ENCODE peak calls at places on chromosomes 3 and 15, in eight cellular contexts. One of them, this sample, is unnamed. For H3K9me3 and H3K27me3, the result is how much of the 10 kb centered on the place peaks cover.

GRCh38 chr3:18424862-18425640 is at the start of gene SATB1:
- DNase-seq in right atrium auricular region: peak
- DNase-seq in left ventricle myocardium inferior: peak
- DNase-seq in colonic mucosa: peak
- DNase-seq in SK-N-SH: peak
- DNase-seq in upper lobe of right lung: peak
- DNase-seq in thyroid gland: peak
- DNase-seq in body of pancreas: peak
- DNase-seq in this sample: peak

GRCh38 chr3:66489577-66489976 is 11.2 kb downstream of the LRIG1 start:
- DNase-seq in right atrium auricular region: no peak
- DNase-seq in left ventricle myocardium inferior: no peak
- DNase-seq in colonic mucosa: no peak
- DNase-seq in SK-N-SH: no peak
- DNase-seq in upper lobe of right lung: no peak
- DNase-seq in thyroid gland: no peak
- DNase-seq in body of pancreas: no peak
- DNase-seq in this sample: no peak

GRCh38 chr15:88613074-88613944 is 7.8 kb upstream of the AEN start:
- DNase-seq in right atrium auricular region: no peak
- DNase-seq in left ventricle myocardium inferior: no peak
- DNase-seq in colonic mucosa: no peak
- DNase-seq in SK-N-SH: no peak
- DNase-seq in upper lobe of right lung: no peak
- DNase-seq in thyroid gland: no peak
- DNase-seq in body of pancreas: no peak
- DNase-seq in this sample: no peak

GRCh38 chr3:183295211-183295610 is 42.2 kb downstream of the B3GNT5 start:
- DNase-seq in right atrium auricular region: no peak
- DNase-seq in left ventricle myocardium inferior: no peak
- DNase-seq in colonic mucosa: no peak
- DNase-seq in SK-N-SH: no peak
- DNase-seq in upper lobe of right lung: no peak
- DNase-seq in thyroid gland: peak
- DNase-seq in body of pancreas: peak
- DNase-seq in this sample: peak

GRCh38 chr3:38998086-38998485 is 53.7 kb downstream of the SCN11A start:
- DNase-seq in right atrium auricular region: no peak
- DNase-seq in left ventricle myocardium inferior: no peak
- DNase-seq in colonic mucosa: no peak
- DNase-seq in SK-N-SH: no peak
- DNase-seq in upper lobe of right lung: no peak
- DNase-seq in thyroid gland: no peak
- DNase-seq in body of pancreas: no peak
- DNase-seq in this sample: no peak

GRCh38 chr15:96165775-96166174 is 164.7 kb upstream of the NR2F2 start:
- DNase-seq in right atrium auricular region: no peak
- DNase-seq in left ventricle myocardium inferior: no peak
- DNase-seq in colonic mucosa: no peak
- DNase-seq in SK-N-SH: no peak
- DNase-seq in upper lobe of right lung: no peak
- DNase-seq in thyroid gland: no peak
- DNase-seq in body of pancreas: no peak
- DNase-seq in this sample: no peak

GRCh38 chr15:44029940-44030568 is 165.0 kb downstream of the FRMD5 start:
- DNase-seq in right atrium auricular region: no peak
- DNase-seq in left ventricle myocardium inferior: no peak
- DNase-seq in colonic mucosa: no peak
- DNase-seq in SK-N-SH: no peak
- DNase-seq in upper lobe of right lung: no peak
- DNase-seq in thyroid gland: no peak
- DNase-seq in body of pancreas: no peak
- DNase-seq in this sample: no peak

GRCh38 chr3:191894406-191894805 is 433.4 kb downstream of the PYDC2 start:
- DNase-seq in right atrium auricular region: no peak
- DNase-seq in left ventricle myocardium inferior: no peak
- DNase-seq in colonic mucosa: no peak
- DNase-seq in SK-N-SH: no peak
- DNase-seq in upper lobe of right lung: no peak
- DNase-seq in thyroid gland: no peak
- DNase-seq in body of pancreas: no peak
- DNase-seq in this sample: no peak

GRCh38 chr15:47812436-47813109 is 95.3 kb downstream of the SEMA6D start:
- DNase-seq in right atrium auricular region: no peak
- DNase-seq in left ventricle myocardium inferior: no peak
- DNase-seq in colonic mucosa: no peak
- DNase-seq in SK-N-SH: no peak
- DNase-seq in upper lobe of right lung: no peak
- DNase-seq in thyroid gland: peak
- DNase-seq in body of pancreas: no peak
- DNase-seq in this sample: no peak

GRCh38 chr15:101043911-101044624 is 124.9 kb downstream of the LRRK1 start:
- DNase-seq in right atrium auricular region: peak
- DNase-seq in left ventricle myocardium inferior: no peak
- DNase-seq in colonic mucosa: peak
- DNase-seq in SK-N-SH: no peak
- DNase-seq in upper lobe of right lung: no peak
- DNase-seq in thyroid gland: no peak
- DNase-seq in body of pancreas: no peak
- DNase-seq in this sample: no peak

GRCh38 chr15:52227456-52227855 is 36.3 kb upstream of the GNB5 start:
- DNase-seq in right atrium auricular region: peak
- DNase-seq in left ventricle myocardium inferior: peak
- DNase-seq in colonic mucosa: peak
- DNase-seq in SK-N-SH: peak
- DNase-seq in upper lobe of right lung: no peak
- DNase-seq in thyroid gland: peak
- DNase-seq in body of pancreas: peak
- DNase-seq in this sample: peak

GRCh38 chr15:80384442-80384841 is 19.7 kb upstream of the ARNT2 start:
- DNase-seq in right atrium auricular region: no peak
- DNase-seq in left ventricle myocardium inferior: no peak
- DNase-seq in colonic mucosa: no peak
- DNase-seq in SK-N-SH: peak
- DNase-seq in upper lobe of right lung: no peak
- DNase-seq in thyroid gland: no peak
- DNase-seq in body of pancreas: no peak
- DNase-seq in this sample: no peak

GRCh38 chr15:78303729-78304486 is 4.5 kb upstream of the SKIC8 start:
- DNase-seq in right atrium auricular region: no peak
- DNase-seq in left ventricle myocardium inferior: no peak
- DNase-seq in colonic mucosa: no peak
- DNase-seq in SK-N-SH: no peak
- DNase-seq in upper lobe of right lung: no peak
- DNase-seq in thyroid gland: no peak
- DNase-seq in body of pancreas: no peak
- DNase-seq in this sample: no peak

GRCh38 chr3:41111011-41111410 is 88.3 kb upstream of the CTNNB1 start:
- DNase-seq in right atrium auricular region: no peak
- DNase-seq in left ventricle myocardium inferior: no peak
- DNase-seq in colonic mucosa: no peak
- DNase-seq in SK-N-SH: no peak
- DNase-seq in upper lobe of right lung: no peak
- DNase-seq in thyroid gland: no peak
- DNase-seq in body of pancreas: no peak
- DNase-seq in this sample: no peak

GRCh38 chr15:68585574-68586273 is 6.9 kb downstream of the CORO2B start:
- DNase-seq in right atrium auricular region: no peak
- DNase-seq in left ventricle myocardium inferior: no peak
- DNase-seq in colonic mucosa: no peak
- DNase-seq in SK-N-SH: no peak
- DNase-seq in upper lobe of right lung: no peak
- DNase-seq in thyroid gland: no peak
- DNase-seq in body of pancreas: no peak
- DNase-seq in this sample: no peak

GRCh38 chr3:157373783-157374182 is 62.9 kb upstream of the PTX3 start:
- DNase-seq in right atrium auricular region: no peak
- DNase-seq in left ventricle myocardium inferior: no peak
- DNase-seq in colonic mucosa: no peak
- DNase-seq in SK-N-SH: no peak
- DNase-seq in upper lobe of right lung: no peak
- DNase-seq in thyroid gland: no peak
- DNase-seq in body of pancreas: no peak
- DNase-seq in this sample: no peak

GRCh38 chr3:42546691-42547213 is 35.0 kb downstream of the SEC22C start:
- DNase-seq in right atrium auricular region: no peak
- DNase-seq in left ventricle myocardium inferior: no peak
- DNase-seq in colonic mucosa: no peak
- DNase-seq in SK-N-SH: no peak
- DNase-seq in upper lobe of right lung: no peak
- DNase-seq in thyroid gland: no peak
- DNase-seq in body of pancreas: no peak
- DNase-seq in this sample: no peak

GRCh38 chr15:101126618-101127502 is 125.0 kb downstream of the CHSY1 start:
- DNase-seq in right atrium auricular region: no peak
- DNase-seq in left ventricle myocardium inferior: no peak
- DNase-seq in colonic mucosa: no peak
- DNase-seq in SK-N-SH: peak
- DNase-seq in upper lobe of right lung: no peak
- DNase-seq in thyroid gland: no peak
- DNase-seq in body of pancreas: no peak
- DNase-seq in this sample: peak

GRCh38 chr3:195169011-195169410 is 101.9 kb downstream of the XXYLT1 start:
- DNase-seq in right atrium auricular region: no peak
- DNase-seq in left ventricle myocardium inferior: no peak
- DNase-seq in colonic mucosa: no peak
- DNase-seq in SK-N-SH: no peak
- DNase-seq in upper lobe of right lung: peak
- DNase-seq in thyroid gland: no peak
- DNase-seq in body of pancreas: no peak
- DNase-seq in this sample: no peak

GRCh38 chr3:159273608-159274007 is 471.8 kb downstream of the MFSD1 start:
- DNase-seq in right atrium auricular region: no peak
- DNase-seq in left ventricle myocardium inferior: peak
- DNase-seq in colonic mucosa: peak
- DNase-seq in SK-N-SH: no peak
- DNase-seq in upper lobe of right lung: no peak
- DNase-seq in thyroid gland: peak
- DNase-seq in body of pancreas: peak
- DNase-seq in this sample: peak
- H3K4me3 ChIP-seq in right atrium auricular region: no peak
- H3K4me3 ChIP-seq in left ventricle myocardium inferior: no peak
- H3K4me3 ChIP-seq in colonic mucosa: no peak
- H3K4me3 ChIP-seq in SK-N-SH: no peak
- H3K4me3 ChIP-seq in upper lobe of right lung: no peak
- H3K4me3 ChIP-seq in thyroid gland: no peak
- H3K4me3 ChIP-seq in body of pancreas: no peak
- H3K4me3 ChIP-seq in this sample: no peak

GRCh38 chr3:74167926-74168325 is 446.5 kb downstream of the CNTN3 start:
- DNase-seq in right atrium auricular region: no peak
- DNase-seq in left ventricle myocardium inferior: no peak
- DNase-seq in colonic mucosa: no peak
- DNase-seq in SK-N-SH: no peak
- DNase-seq in upper lobe of right lung: no peak
- DNase-seq in thyroid gland: no peak
- DNase-seq in body of pancreas: no peak
- DNase-seq in this sample: no peak
- H3K9me3 ChIP-seq in right atrium auricular region: under half
- H3K9me3 ChIP-seq in left ventricle myocardium inferior: under half
- H3K9me3 ChIP-seq in colonic mucosa: under half
- H3K9me3 ChIP-seq in SK-N-SH: under half
- H3K9me3 ChIP-seq in upper lobe of right lung: under half
- H3K9me3 ChIP-seq in thyroid gland: under half
- H3K9me3 ChIP-seq in body of pancreas: under half
- H3K9me3 ChIP-seq in this sample: under half

GRCh38 chr3:97230486-97230885 is 416.1 kb downstream of the EPHA6 start:
- DNase-seq in right atrium auricular region: no peak
- DNase-seq in left ventricle myocardium inferior: no peak
- DNase-seq in colonic mucosa: no peak
- DNase-seq in SK-N-SH: no peak
- DNase-seq in upper lobe of right lung: no peak
- DNase-seq in thyroid gland: no peak
- DNase-seq in body of pancreas: no peak
- DNase-seq in this sample: no peak

GRCh38 chr3:97235611-97236315 is 421.4 kb downstream of the EPHA6 start:
- DNase-seq in right atrium auricular region: no peak
- DNase-seq in left ventricle myocardium inferior: no peak
- DNase-seq in colonic mucosa: no peak
- DNase-seq in SK-N-SH: no peak
- DNase-seq in upper lobe of right lung: no peak
- DNase-seq in thyroid gland: peak
- DNase-seq in body of pancreas: no peak
- DNase-seq in this sample: no peak

GRCh38 chr3:97228966-97229365 is 414.6 kb downstream of the EPHA6 start:
- DNase-seq in right atrium auricular region: no peak
- DNase-seq in left ventricle myocardium inferior: no peak
- DNase-seq in colonic mucosa: no peak
- DNase-seq in SK-N-SH: no peak
- DNase-seq in upper lobe of right lung: no peak
- DNase-seq in thyroid gland: no peak
- DNase-seq in body of pancreas: no peak
- DNase-seq in this sample: no peak

GRCh38 chr3:97235179-97235578 is 420.8 kb downstream of the EPHA6 start:
- DNase-seq in right atrium auricular region: no peak
- DNase-seq in left ventricle myocardium inferior: no peak
- DNase-seq in colonic mucosa: no peak
- DNase-seq in SK-N-SH: no peak
- DNase-seq in upper lobe of right lung: no peak
- DNase-seq in thyroid gland: no peak
- DNase-seq in body of pancreas: no peak
- DNase-seq in this sample: no peak

GRCh38 chr3:97232635-97233034 is 418.2 kb downstream of the EPHA6 start:
- DNase-seq in right atrium auricular region: no peak
- DNase-seq in left ventricle myocardium inferior: no peak
- DNase-seq in colonic mucosa: no peak
- DNase-seq in SK-N-SH: no peak
- DNase-seq in upper lobe of right lung: no peak
- DNase-seq in thyroid gland: peak
- DNase-seq in body of pancreas: peak
- DNase-seq in this sample: no peak
- H3K27me3 ChIP-seq in right atrium auricular region: under half
- H3K27me3 ChIP-seq in left ventricle myocardium inferior: under half
- H3K27me3 ChIP-seq in colonic mucosa: under half
- H3K27me3 ChIP-seq in SK-N-SH: under half
- H3K27me3 ChIP-seq in upper lobe of right lung: under half
- H3K27me3 ChIP-seq in thyroid gland: under half
- H3K27me3 ChIP-seq in body of pancreas: under half
- H3K27me3 ChIP-seq in this sample: under half

GRCh38 chr15:58229297-58229768 is 91.2 kb downstream of the AQP9 start:
- DNase-seq in right atrium auricular region: no peak
- DNase-seq in left ventricle myocardium inferior: no peak
- DNase-seq in colonic mucosa: no peak
- DNase-seq in SK-N-SH: no peak
- DNase-seq in upper lobe of right lung: no peak
- DNase-seq in thyroid gland: no peak
- DNase-seq in body of pancreas: no peak
- DNase-seq in this sample: no peak

GRCh38 chr15:58233341-58233740 is 95.2 kb downstream of the AQP9 start:
- DNase-seq in right atrium auricular region: no peak
- DNase-seq in left ventricle myocardium inferior: no peak
- DNase-seq in colonic mucosa: no peak
- DNase-seq in SK-N-SH: no peak
- DNase-seq in upper lobe of right lung: no peak
- DNase-seq in thyroid gland: no peak
- DNase-seq in body of pancreas: no peak
- DNase-seq in this sample: no peak

GRCh38 chr15:58227706-58228543 is 89.7 kb downstream of the AQP9 start:
- DNase-seq in right atrium auricular region: peak
- DNase-seq in left ventricle myocardium inferior: peak
- DNase-seq in colonic mucosa: peak
- DNase-seq in SK-N-SH: peak
- DNase-seq in upper lobe of right lung: peak
- DNase-seq in thyroid gland: peak
- DNase-seq in body of pancreas: peak
- DNase-seq in this sample: peak

GRCh38 chr15:58232273-58233065 is 94.3 kb downstream of the AQP9 start:
- DNase-seq in right atrium auricular region: no peak
- DNase-seq in left ventricle myocardium inferior: no peak
- DNase-seq in colonic mucosa: no peak
- DNase-seq in SK-N-SH: no peak
- DNase-seq in upper lobe of right lung: no peak
- DNase-seq in thyroid gland: no peak
- DNase-seq in body of pancreas: no peak
- DNase-seq in this sample: no peak

GRCh38 chr15:58228708-58229107 is 90.5 kb downstream of the AQP9 start:
- DNase-seq in right atrium auricular region: no peak
- DNase-seq in left ventricle myocardium inferior: no peak
- DNase-seq in colonic mucosa: no peak
- DNase-seq in SK-N-SH: no peak
- DNase-seq in upper lobe of right lung: no peak
- DNase-seq in thyroid gland: no peak
- DNase-seq in body of pancreas: no peak
- DNase-seq in this sample: no peak
- H3K4me3 ChIP-seq in right atrium auricular region: no peak
- H3K4me3 ChIP-seq in left ventricle myocardium inferior: no peak
- H3K4me3 ChIP-seq in colonic mucosa: no peak
- H3K4me3 ChIP-seq in SK-N-SH: no peak
- H3K4me3 ChIP-seq in upper lobe of right lung: no peak
- H3K4me3 ChIP-seq in thyroid gland: no peak
- H3K4me3 ChIP-seq in body of pancreas: no peak
- H3K4me3 ChIP-seq in this sample: no peak